ENCODE peak calls at places on chromosome 5, in five cellular contexts. A is HepG2, E is activated B cell treated with CpG ODN at 0.5 μM for 24 hours, U is SK-N-SH, W is omental fat pad. P is an unnamed sample.

GRCh38 chr5:10600629-10601245 is 36.9 kb downstream of the ANKRD33B start:
- DNase-seq in A (no peak), E (no peak), U (no peak), W (no peak), P (no peak)

GRCh38 chr5:64074533-64074932 is 91.1 kb upstream of the RNF180 start:
- DNase-seq in A (peak; percentile 21), E (no peak), U (peak; percentile 43), W (no peak), P (no peak)

GRCh38 chr5:170791325-170791954 is 7.9 kb downstream of the GABRP start:
- DNase-seq in A (peak; percentile 27), E (no peak), U (peak; percentile 76), W (no peak), P (peak; percentile 66)

GRCh38 chr5:122126177-122126701 is 3.1 kb upstream of the ZNF474 start:
- DNase-seq in A (no peak), E (no peak), U (no peak), W (no peak), P (no peak)

GRCh38 chr5:10828241-10828640 is 67.2 kb upstream of the DAP start:
- DNase-seq in A (no peak), E (no peak), U (no peak), W (no peak), P (no peak)

GRCh38 chr5:139383275-139383992 is at the start of gene SLC23A1:
- DNase-seq in A (peak; percentile 72), E (no peak), U (peak; percentile 73), W (no peak), P (no peak)

GRCh38 chr5:17019324-17019723 is 83.2 kb upstream of the MYO10 start:
- DNase-seq in A (no peak), E (no peak), U (no peak), W (no peak), P (no peak)

GRCh38 chr5:154757647-154758406 is 2.6 kb downstream of the LARP1 start:
- DNase-seq in A (no peak), E (no peak), U (no peak), W (no peak), P (no peak)

GRCh38 chr5:943201-943873 is 50.7 kb downstream of the TRIP13 start:
- DNase-seq in A (no peak), E (no peak), U (no peak), W (no peak), P (peak; percentile 22)

GRCh38 chr5:149857499-149857898 is 87.1 kb downstream of the PDE6A start:
- DNase-seq in A (no peak), E (no peak), U (peak; percentile 33), W (peak; percentile 46), P (no peak)

GRCh38 chr5:168647083-168647482 is 67.9 kb upstream of the PANK3 start:
- DNase-seq in A (no peak), E (no peak), U (no peak), W (no peak), P (no peak)

GRCh38 chr5:5492087-5492933 is 69.8 kb downstream of the ICE1 start:
- DNase-seq in A (peak; percentile 54), E (no peak), U (peak; percentile 81), W (no peak), P (no peak)

GRCh38 chr5:179225387-179225786 is 119.9 kb downstream of the ADAMTS2 start:
- DNase-seq in A (no peak), E (no peak), U (no peak), W (no peak), P (peak; percentile 10)

GRCh38 chr5:120552638-120553037 is 88.5 kb downstream of the PRR16 start:
- DNase-seq in A (no peak), E (no peak), U (no peak), W (no peak), P (no peak)

GRCh38 chr5:42547894-42548293 is 124.7 kb downstream of the GHR start:
- DNase-seq in A (no peak), E (no peak), U (no peak), W (no peak), P (no peak)
- TF ChIP-seq CTCF in A (no peak), E (no peak), U (no peak), W (no peak), P (no peak)

DNA sequence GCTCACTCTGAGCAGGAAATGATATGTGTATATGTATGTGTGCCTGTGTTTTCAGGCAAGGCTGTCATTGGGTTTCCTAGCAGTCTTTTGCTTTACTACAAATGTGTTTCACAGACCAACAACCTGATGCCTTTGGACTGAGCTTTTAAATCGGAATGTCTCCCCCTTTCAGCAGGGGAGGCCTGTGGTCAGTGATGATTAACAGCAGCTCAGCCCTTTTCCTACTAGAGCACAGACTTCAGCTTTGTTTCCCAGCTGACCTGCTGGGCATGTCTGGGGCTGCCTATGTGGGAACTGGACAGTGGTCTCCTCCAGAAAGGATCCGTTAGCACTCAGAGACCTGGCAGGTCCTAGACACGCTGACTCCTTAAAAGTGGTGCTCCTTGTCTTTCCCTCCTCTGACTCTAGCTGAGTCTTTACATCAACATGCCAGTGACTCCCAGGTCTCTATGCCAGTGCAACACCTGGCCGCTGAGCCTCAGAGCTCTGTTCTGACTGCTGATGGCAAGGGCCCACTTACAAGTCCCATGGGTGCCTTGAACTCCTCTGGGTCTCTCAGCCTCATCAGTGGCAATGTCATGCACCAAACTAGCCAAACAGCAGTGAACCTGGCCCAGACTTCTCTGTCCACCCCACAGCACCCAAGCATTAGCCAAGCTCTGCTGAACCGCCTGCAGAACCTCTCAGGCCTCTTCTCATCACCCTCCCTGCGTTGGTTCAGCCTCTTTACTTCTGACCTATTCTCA is 7.7 kb downstream of the MACROH2A1 start:
- DNase-seq in A (peak; percentile 10), E (no peak), U (no peak), W (no peak), P (no peak)
- TF ChIP-seq CTCF in A (no peak), E (no peak), U (no peak), W (no peak), P (no peak)

DNA sequence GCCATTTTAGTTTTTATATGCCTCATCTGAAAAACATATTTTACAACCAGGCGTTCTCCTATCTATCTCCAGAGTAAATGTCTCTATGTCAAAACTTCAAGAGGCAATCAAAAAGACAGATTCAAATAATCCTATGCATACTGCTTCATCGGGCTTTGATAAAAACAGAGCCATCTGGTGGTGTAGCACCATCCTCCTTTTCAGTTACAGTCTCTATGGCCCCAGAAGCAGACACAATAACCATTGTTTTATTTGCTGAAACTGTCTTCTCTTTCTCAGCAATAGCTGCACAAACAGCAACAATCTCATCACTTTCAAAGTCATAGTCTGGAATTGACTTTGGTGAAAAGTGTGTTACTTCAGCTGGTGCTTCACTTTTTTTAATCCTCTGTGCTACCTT is 36.3 kb downstream of the PTGER4 start:
- DNase-seq in A (no peak), E (no peak), U (no peak), W (no peak), P (no peak)
- TF ChIP-seq CTCF in A (no peak), E (no peak), U (peak; percentile 28), W (no peak), P (no peak)

GRCh38 chr5:174522641-174523260 is 201.6 kb upstream of the MSX2 start:
- DNase-seq in A (no peak), E (no peak), U (no peak), W (no peak), P (no peak)

GRCh38 chr5:174520420-174521396 is 203.7 kb upstream of the MSX2 start:
- DNase-seq in A (peak; percentile 78), E (no peak), U (peak; percentile 75), W (no peak), P (no peak)

GRCh38 chr5:174527936-174528557 is 196.3 kb upstream of the MSX2 start:
- DNase-seq in A (no peak), E (no peak), U (no peak), W (no peak), P (no peak)

GRCh38 chr5:174526177-174526576 is 198.2 kb upstream of the MSX2 start:
- DNase-seq in A (no peak), E (no peak), U (no peak), W (no peak), P (no peak)

DNA sequence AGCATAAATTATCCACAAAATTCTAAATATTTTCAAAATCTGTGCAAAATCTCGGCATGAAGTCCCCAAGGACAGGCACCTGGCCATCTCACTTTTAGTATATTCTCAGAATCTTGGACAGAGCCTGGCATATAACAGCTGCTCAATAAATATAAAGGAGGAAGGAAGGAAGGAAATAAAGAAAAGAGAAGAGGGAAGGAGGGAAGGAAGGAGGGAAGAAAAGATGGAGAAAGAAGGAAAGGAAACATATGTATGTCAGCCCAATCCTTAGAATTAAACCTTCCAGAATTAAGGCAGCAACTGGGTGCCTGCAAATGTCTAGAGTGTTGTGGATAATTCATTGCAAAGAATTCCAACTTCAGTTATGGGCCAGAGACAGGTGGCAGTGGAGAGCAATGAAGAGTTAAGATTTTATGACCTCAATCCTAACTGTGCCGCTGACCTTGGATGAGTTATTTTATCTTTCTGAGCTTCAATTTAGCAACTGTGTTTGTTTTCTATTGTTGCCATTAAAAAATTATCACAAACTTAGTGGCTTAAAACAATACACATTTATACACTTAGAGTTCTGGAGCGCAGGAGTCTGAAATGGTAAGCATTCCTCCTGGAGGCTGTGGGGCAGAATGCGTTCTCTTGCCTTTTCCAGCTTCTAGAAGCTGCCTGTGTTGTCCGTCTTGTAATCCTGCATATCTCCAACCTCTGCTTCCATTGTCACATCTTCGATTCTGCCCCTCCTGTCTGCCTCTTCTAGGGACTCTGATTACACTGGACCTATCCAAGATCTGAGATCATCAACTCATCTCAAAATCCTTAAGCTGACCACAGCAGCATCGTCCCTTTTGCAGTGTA is 200.8 kb upstream of the MSX2 start:
- DNase-seq in A (no peak), E (no peak), U (no peak), W (no peak), P (no peak)
- TF ChIP-seq CTCF in A (no peak), E (no peak), U (peak; percentile 34), W (no peak), P (no peak)

GRCh38 chr5:71836084-71836483 is 117.0 kb downstream of the CARTPT start:
- DNase-seq in A (no peak), E (no peak), U (peak; percentile 27), W (no peak), P (no peak)
- TF ChIP-seq CTCF in A (no peak), E (no peak), U (peak; percentile 54), W (no peak), P (no peak)

DNA sequence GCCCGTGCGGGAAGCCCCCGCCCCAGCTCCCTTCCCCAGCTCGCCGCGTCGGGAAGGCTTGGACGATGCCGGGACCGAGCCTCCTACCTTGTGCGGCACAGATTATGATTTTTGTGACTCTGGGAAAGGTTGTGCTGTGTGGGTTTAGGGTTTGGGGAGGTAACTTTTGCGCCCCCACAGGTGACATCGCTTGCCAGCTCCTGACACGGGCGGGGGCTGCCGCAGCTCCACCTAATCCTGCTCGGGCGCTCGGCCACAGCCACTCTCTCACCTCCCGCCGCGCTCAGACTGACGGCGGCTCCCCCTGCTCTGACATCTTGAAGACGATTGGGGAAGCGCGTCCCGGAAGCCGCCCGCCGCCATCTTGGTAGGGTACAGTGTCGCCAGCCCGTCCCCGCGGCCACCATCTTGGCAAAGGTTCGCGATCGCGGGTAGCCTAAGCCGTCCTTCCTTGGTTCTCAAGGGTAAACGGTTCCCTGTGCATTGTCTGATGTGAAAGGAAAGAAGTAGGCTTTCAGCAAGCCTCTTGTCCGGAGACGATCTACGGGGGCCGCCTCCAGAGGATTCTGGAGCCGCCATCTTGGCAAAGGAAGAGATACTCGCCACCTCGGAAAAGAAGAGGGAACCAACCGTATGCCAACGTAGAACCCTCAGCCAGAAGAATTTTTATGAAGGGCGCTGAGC is 1.7 kb upstream of the NR3C1 start:
- DNase-seq in A (peak; percentile 59), E (peak; percentile 85), U (peak; percentile 76), W (peak; percentile 58), P (peak; percentile 89)
- TF ChIP-seq CTCF in A (peak; percentile 54), E (no peak), U (peak; percentile 29), W (no peak), P (peak; percentile 17)